ENCODE peak calls at places on chromosomes 3 and 15, in six cellular contexts. N is A673; O is naive thymus-derived CD4-positive, alpha-beta T cell; P is HCT116; B is body of pancreas; J is colonic mucosa. F is an unnamed sample.

GRCh38 chr15:80932989-80933388 is 56.6 kb downstream of the MESD start:
- DNase-seq in B (no peak), P (no peak), O (no peak), J (no peak), N (no peak), F (no peak)

GRCh38 chr3:123808812-123809211 is 75.3 kb downstream of the MYLK start:
- DNase-seq in P (no peak), J (peak; percentile 16), O (no peak), N (no peak), B (no peak), F (no peak)

GRCh38 chr3:191329654-191330308 is 545 bp downstream of the UTS2B start:
- DNase-seq in O (no peak), P (no peak), N (peak; percentile 69), B (peak; percentile 40), J (peak; percentile 64), F (peak; percentile 56)

GRCh38 chr3:32109256-32109655 is 2.8 kb downstream of the GPD1L start:
- DNase-seq in B (peak; percentile 82), N (peak; percentile 80), P (no peak), J (peak; percentile 72), O (no peak), F (peak; percentile 18)

GRCh38 chr3:129665024-129665768 is 58.7 kb upstream of the PLXND1 start:
- DNase-seq in P (no peak), B (no peak), O (no peak), J (no peak), N (peak; percentile 58), F (no peak)

GRCh38 chr15:90306560-90306959 is 41.1 kb downstream of the NGRN start:
- DNase-seq in B (no peak), O (no peak), N (no peak), P (no peak), J (no peak), F (no peak)

GRCh38 chr3:31762888-31763351 is 218.1 kb downstream of the OSBPL10 start:
- DNase-seq in B (no peak), P (no peak), N (no peak), J (no peak), O (no peak), F (no peak)

GRCh38 chr15:101424984-101425383 is 64.5 kb downstream of the PCSK6 start:
- DNase-seq in N (no peak), O (no peak), P (no peak), B (no peak), J (no peak), F (no peak)

GRCh38 chr3:11305509-11305908 is 33.3 kb downstream of the ATG7 start:
- DNase-seq in J (no peak), O (no peak), N (no peak), B (no peak), P (no peak), F (no peak)

GRCh38 chr3:125207507-125207906 is 5.0 kb downstream of the SLC12A8 start:
- DNase-seq in O (no peak), N (no peak), P (no peak), B (peak; percentile 69), J (no peak), F (peak; percentile 87)

GRCh38 chr3:38317186-38317759 is 29.3 kb upstream of the XYLB start:
- DNase-seq in N (no peak), O (no peak), B (no peak), P (no peak), J (no peak), F (peak; percentile 21)

GRCh38 chr3:46693897-46694235 is 387 bp upstream of the ALS2CL start:
- DNase-seq in B (peak; percentile 51), N (no peak), O (no peak), P (no peak), J (no peak), F (no peak)

GRCh38 chr15:70474682-70475438 is 288.5 kb downstream of the UACA start:
- DNase-seq in B (peak; percentile 56), P (peak; percentile 82), J (no peak), O (no peak), N (peak; percentile 89), F (no peak)

GRCh38 chr15:36863551-36863950 is 236.8 kb downstream of the MEIS2 start:
- DNase-seq in O (no peak), B (no peak), J (no peak), N (no peak), P (no peak), F (no peak)

GRCh38 chr3:190041333-190042041 is 79.2 kb downstream of the P3H2 start:
- DNase-seq in N (peak; percentile 52), J (no peak), P (no peak), B (no peak), O (no peak), F (no peak)

GRCh38 chr15:91548588-91548987 is 304.9 kb upstream of the SLCO3A1 start:
- DNase-seq in N (no peak), B (no peak), P (no peak), J (no peak), O (no peak), F (no peak)

GRCh38 chr3:56931816-56932215 is 128.6 kb upstream of the SPATA12 start:
- DNase-seq in B (no peak), N (no peak), O (no peak), J (no peak), P (no peak), F (no peak)

GRCh38 chr3:127037423-127037841 is 54.5 kb downstream of the PLXNA1 start:
- DNase-seq in B (no peak), P (no peak), J (peak; percentile 85), O (no peak), N (no peak), F (peak; percentile 86)

GRCh38 chr3:89314454-89314853 is 207.0 kb downstream of the EPHA3 start:
- DNase-seq in N (peak; percentile 87), B (no peak), J (no peak), O (no peak), P (no peak), F (no peak)

GRCh38 chr3:50263443-50264388 is 5.2 kb upstream of the SEMA3B start:
- DNase-seq in O (no peak), N (no peak), J (no peak), P (no peak), B (no peak), F (no peak)

GRCh38 chr3:138062626-138063025 is 52.7 kb downstream of the CLDN18 start:
- DNase-seq in J (no peak), N (no peak), O (no peak), P (no peak), B (no peak), F (no peak)

GRCh38 chr3:138059261-138059660 is 49.3 kb downstream of the CLDN18 start:
- DNase-seq in J (no peak), O (no peak), P (no peak), B (no peak), N (no peak), F (no peak)

GRCh38 chr3:138060792-138061191 is 50.8 kb downstream of the CLDN18 start:
- DNase-seq in J (no peak), O (no peak), P (no peak), N (no peak), B (no peak), F (no peak)

GRCh38 chr3:138063416-138063815 is 52.0 kb downstream of the DZIP1L start:
- DNase-seq in O (no peak), J (no peak), N (no peak), P (no peak), B (no peak), F (no peak)

DNA sequence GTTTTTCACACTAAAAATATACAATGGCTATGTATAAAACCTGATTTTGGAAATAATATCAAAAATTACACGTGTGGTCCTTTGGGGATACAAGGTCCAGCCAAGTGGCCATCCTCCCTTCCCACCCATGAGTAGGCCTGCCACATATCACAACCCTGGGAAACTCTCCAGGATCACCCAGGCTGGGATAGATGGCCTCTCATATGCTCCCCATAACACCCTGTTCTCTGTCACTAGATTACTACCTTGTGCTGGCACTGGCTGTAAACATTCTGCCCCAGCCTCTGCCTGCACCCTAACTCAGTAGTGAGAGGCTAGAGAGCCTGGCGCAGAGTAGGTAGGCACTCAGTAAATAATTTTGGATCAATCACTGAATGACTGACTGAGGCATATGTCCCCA is 52.1 kb downstream of the CLDN18 start:
- DNase-seq in J (no peak), B (no peak), P (no peak), O (no peak), N (no peak), F (no peak)
- H3K4me3 ChIP-seq in J (no peak overlapping the region), B (no peak overlapping the region), P (no peak overlapping the region), O (no peak overlapping the region), N (no peak overlapping the region), F (no peak overlapping the region)

GRCh38 chr15:39602143-39602542 is 21.3 kb downstream of the THBS1 start:
- DNase-seq in B (no peak), N (no peak), P (no peak), J (no peak), O (no peak), F (no peak)

GRCh38 chr15:39598958-39599845 is 18.3 kb downstream of the THBS1 start:
- DNase-seq in O (no peak), P (no peak), N (no peak), B (no peak), J (no peak), F (no peak)

GRCh38 chr15:39597751-39598185 is 16.9 kb downstream of the THBS1 start:
- DNase-seq in O (no peak), P (no peak), B (no peak), J (no peak), N (no peak), F (no peak)

GRCh38 chr15:39598186-39598850 is 17.4 kb downstream of the THBS1 start:
- DNase-seq in J (no peak), P (no peak), N (no peak), B (no peak), O (no peak), F (no peak)

GRCh38 chr15:39599871-39600270 is 19.0 kb downstream of the THBS1 start:
- DNase-seq in P (no peak), J (no peak), O (no peak), N (no peak), B (no peak), F (no peak)
- H3K4me1 ChIP-seq in P (no peaks in the 10 kb centered on the region), J (peaks cover 8% of the 10 kb centered on the region), O (no peaks in the 10 kb centered on the region), N (no peaks in the 10 kb centered on the region), B (no peaks in the 10 kb centered on the region), F (no peaks in the 10 kb centered on the region)

GRCh38 chr3:158381274-158381868 is 189.6 kb upstream of the MLF1 start:
- DNase-seq in O (no peak), J (no peak), P (no peak), N (peak; percentile 2), B (no peak), F (peak; percentile 3)
- H3K9me3 ChIP-seq in O (no peaks in the 10 kb centered on the region), J (no peaks in the 10 kb centered on the region), P (no peaks in the 10 kb centered on the region), N (no peaks in the 10 kb centered on the region), B (no peaks in the 10 kb centered on the region), F (no peaks in the 10 kb centered on the region)

DNA sequence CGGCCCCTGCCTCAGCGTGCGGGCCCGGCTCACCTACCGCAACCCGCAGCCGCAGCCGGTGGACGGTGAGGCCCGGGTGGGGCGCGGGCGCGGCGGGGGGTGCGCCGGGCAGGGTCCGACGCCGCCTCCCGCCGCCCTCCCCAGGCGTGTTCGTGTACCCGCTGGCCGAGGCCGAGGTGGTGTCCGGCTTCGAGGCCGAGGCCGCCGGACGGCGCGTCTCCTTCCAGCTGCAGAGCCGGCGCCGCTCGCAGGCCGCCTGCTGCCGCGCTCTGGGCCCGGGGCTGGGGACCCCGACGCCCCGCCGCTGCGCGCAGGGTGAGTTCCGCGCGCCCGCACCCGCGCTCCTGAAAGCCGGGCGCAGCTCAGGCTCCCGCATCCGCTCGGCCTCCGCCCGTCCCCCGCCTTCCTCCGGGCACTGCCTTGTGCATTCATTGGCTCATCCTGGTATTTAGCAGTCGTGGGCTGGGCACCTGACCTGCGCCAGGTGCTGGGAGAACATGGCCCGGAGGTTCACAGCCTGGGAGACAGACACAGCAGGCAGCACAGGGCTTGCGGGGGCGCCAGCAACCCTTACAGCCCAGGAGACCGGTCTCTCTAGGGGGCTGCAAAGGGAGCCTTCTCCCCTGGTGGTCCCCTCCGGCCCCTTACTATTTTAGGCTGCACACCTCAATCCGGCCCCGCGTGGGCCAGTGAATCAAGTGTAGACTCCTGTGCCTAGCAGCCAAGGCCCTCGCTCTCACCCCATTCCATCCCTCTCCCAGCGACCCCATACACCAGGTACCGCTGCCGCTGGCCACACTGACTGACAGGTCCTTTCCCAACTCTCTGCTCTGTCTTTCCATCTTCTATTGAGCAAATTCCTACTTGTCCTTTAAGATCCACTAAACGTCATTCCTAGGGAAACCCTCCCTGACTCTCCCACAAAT is 1.5 kb downstream of the VWA5B2 start:
- DNase-seq in N (no peak), B (peak; percentile 53), P (no peak), O (no peak), J (peak; percentile 45), F (peak; percentile 40)
- H3K4me3 ChIP-seq in N (peak overlapping the region; percentile 47), B (no peak overlapping the region), P (no peak overlapping the region), O (no peak overlapping the region), J (peak overlapping the region; percentile 41), F (no peak overlapping the region)